ENCODE peak calls at places on chromosome 12, in six cellular contexts. One of them, this sample, is unnamed.

GRCh38 chr12:49671051-49671765 is 36.0 kb downstream of the FMNL3 start:
- DNase-seq in AG10803: no peak
- DNase-seq in left lung: no peak
- DNase-seq in HFF-Myc: no peak
- DNase-seq in RWPE1: no peak
- DNase-seq in Peyer's patch: peak
- DNase-seq in this sample: no peak

GRCh38 chr12:110934093-110934852 is 13.9 kb upstream of the MYL2 start:
- DNase-seq in left lung: no peak
- DNase-seq in HFF-Myc: no peak
- DNase-seq in RWPE1: peak
- DNase-seq in AG10803: peak
- DNase-seq in Peyer's patch: no peak
- DNase-seq in this sample: no peak

GRCh38 chr12:39368096-39368495 is 74.8 kb downstream of the KIF21A start:
- DNase-seq in RWPE1: peak
- DNase-seq in AG10803: peak
- DNase-seq in HFF-Myc: no peak
- DNase-seq in left lung: no peak
- DNase-seq in Peyer's patch: no peak
- DNase-seq in this sample: no peak

GRCh38 chr12:72282721-72283120 is 10.6 kb downstream of the TRHDE start:
- DNase-seq in HFF-Myc: no peak
- DNase-seq in RWPE1: no peak
- DNase-seq in left lung: no peak
- DNase-seq in Peyer's patch: no peak
- DNase-seq in AG10803: peak
- DNase-seq in this sample: no peak

GRCh38 chr12:55707841-55708694 is at the start of gene ITGA7:
- DNase-seq in RWPE1: peak
- DNase-seq in HFF-Myc: no peak
- DNase-seq in AG10803: no peak
- DNase-seq in left lung: peak
- DNase-seq in Peyer's patch: peak
- DNase-seq in this sample: peak

GRCh38 chr12:14024589-14024988 is 43.2 kb upstream of the GRIN2B start:
- DNase-seq in AG10803: no peak
- DNase-seq in HFF-Myc: no peak
- DNase-seq in left lung: no peak
- DNase-seq in Peyer's patch: no peak
- DNase-seq in RWPE1: no peak
- DNase-seq in this sample: no peak

GRCh38 chr12:51171884-51172514 is 936 bp downstream of the TFCP2 start:
- DNase-seq in Peyer's patch: peak
- DNase-seq in RWPE1: peak
- DNase-seq in HFF-Myc: no peak
- DNase-seq in left lung: no peak
- DNase-seq in AG10803: peak
- DNase-seq in this sample: peak

GRCh38 chr12:58159941-58160340 is 218.6 kb downstream of the ATP23 start:
- DNase-seq in left lung: no peak
- DNase-seq in RWPE1: no peak
- DNase-seq in Peyer's patch: no peak
- DNase-seq in HFF-Myc: no peak
- DNase-seq in AG10803: no peak
- DNase-seq in this sample: no peak

GRCh38 chr12:4736048-4736447 is 15.8 kb downstream of the GALNT8 start:
- DNase-seq in AG10803: no peak
- DNase-seq in RWPE1: no peak
- DNase-seq in left lung: no peak
- DNase-seq in HFF-Myc: no peak
- DNase-seq in Peyer's patch: no peak
- DNase-seq in this sample: no peak

GRCh38 chr12:121926874-121927706 is 8.7 kb downstream of the CFAP251 start:
- DNase-seq in AG10803: no peak
- DNase-seq in RWPE1: no peak
- DNase-seq in HFF-Myc: no peak
- DNase-seq in Peyer's patch: no peak
- DNase-seq in left lung: no peak
- DNase-seq in this sample: no peak

GRCh38 chr12:75783093-75783877 is 248.3 kb downstream of the PHLDA1 start:
- DNase-seq in AG10803: no peak
- DNase-seq in RWPE1: no peak
- DNase-seq in left lung: no peak
- DNase-seq in Peyer's patch: no peak
- DNase-seq in HFF-Myc: no peak
- DNase-seq in this sample: no peak

GRCh38 chr12:75913502-75914110 is 118.0 kb downstream of the PHLDA1 start:
- DNase-seq in HFF-Myc: no peak
- DNase-seq in AG10803: no peak
- DNase-seq in Peyer's patch: no peak
- DNase-seq in left lung: no peak
- DNase-seq in RWPE1: no peak
- DNase-seq in this sample: no peak

GRCh38 chr12:115004469-115005146 is 320.6 kb upstream of the TBX3 start:
- DNase-seq in RWPE1: no peak
- DNase-seq in AG10803: peak
- DNase-seq in left lung: no peak
- DNase-seq in Peyer's patch: no peak
- DNase-seq in HFF-Myc: no peak
- DNase-seq in this sample: no peak

GRCh38 chr12:120620624-120621023 is 19.8 kb upstream of the CABP1 start:
- DNase-seq in HFF-Myc: no peak
- DNase-seq in left lung: no peak
- DNase-seq in Peyer's patch: peak
- DNase-seq in RWPE1: peak
- DNase-seq in AG10803: no peak
- DNase-seq in this sample: no peak

GRCh38 chr12:120630139-120630895 is 10.1 kb upstream of the CABP1 start:
- DNase-seq in AG10803: no peak
- DNase-seq in left lung: no peak
- DNase-seq in HFF-Myc: no peak
- DNase-seq in Peyer's patch: no peak
- DNase-seq in RWPE1: no peak
- DNase-seq in this sample: no peak

GRCh38 chr12:120631097-120631496 is 9.3 kb upstream of the CABP1 start:
- DNase-seq in Peyer's patch: no peak
- DNase-seq in HFF-Myc: no peak
- DNase-seq in RWPE1: no peak
- DNase-seq in left lung: no peak
- DNase-seq in AG10803: no peak
- DNase-seq in this sample: no peak

GRCh38 chr12:120628919-120629318 is 11.5 kb upstream of the CABP1 start:
- DNase-seq in AG10803: no peak
- DNase-seq in Peyer's patch: no peak
- DNase-seq in HFF-Myc: no peak
- DNase-seq in left lung: no peak
- DNase-seq in RWPE1: no peak
- DNase-seq in this sample: no peak

DNA sequence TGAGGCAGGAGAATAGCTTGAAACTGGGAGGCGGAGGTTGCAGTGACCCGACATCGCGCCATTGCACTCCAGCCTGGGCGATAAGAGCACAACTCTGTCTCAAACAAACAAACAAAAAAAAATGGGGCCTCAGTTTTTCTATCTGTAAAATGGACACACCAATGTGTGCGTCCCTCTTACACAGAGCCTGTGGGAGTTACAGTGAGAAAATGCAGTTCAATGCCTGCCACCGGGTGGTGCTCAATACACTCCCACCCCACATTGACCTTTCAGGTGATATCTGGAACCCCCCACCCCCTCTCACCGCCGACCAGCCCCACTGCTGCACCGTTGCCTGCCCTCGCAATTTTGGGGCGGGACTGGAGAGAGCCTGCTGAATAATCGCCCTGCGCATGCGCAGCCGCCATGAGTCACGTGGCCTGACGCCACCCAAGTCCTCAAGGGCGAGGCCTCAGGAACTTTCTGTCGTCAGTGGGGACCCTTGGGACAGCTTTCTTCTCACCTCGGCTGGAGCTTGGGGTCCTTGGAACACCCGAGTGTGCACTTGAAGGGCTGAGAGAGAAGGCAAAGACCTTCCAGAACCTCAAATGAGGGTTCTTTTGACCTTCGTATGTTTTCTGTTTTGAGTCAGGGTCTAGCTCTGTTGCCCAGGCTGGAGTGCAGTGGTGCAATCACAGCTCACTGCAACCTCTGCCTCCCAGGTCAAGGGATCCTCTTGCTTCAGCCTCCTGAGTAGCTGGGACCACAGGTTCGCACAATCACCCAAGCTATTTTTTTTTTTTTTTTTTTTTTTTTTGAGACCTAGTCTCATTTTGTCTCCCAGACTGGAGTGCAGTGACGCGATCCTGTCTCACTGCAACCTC is 14.6 kb upstream of the CABP1 start:
- DNase-seq in HFF-Myc: no peak
- DNase-seq in RWPE1: peak
- DNase-seq in Peyer's patch: no peak
- DNase-seq in left lung: peak
- DNase-seq in AG10803: no peak
- DNase-seq in this sample: no peak
- TF ChIP-seq CTCF in HFF-Myc: peak
- TF ChIP-seq CTCF in RWPE1: no peak
- TF ChIP-seq CTCF in Peyer's patch: peak
- TF ChIP-seq CTCF in left lung: no peak
- TF ChIP-seq CTCF in AG10803: peak
- TF ChIP-seq CTCF in this sample: no peak

GRCh38 chr12:88946377-88946997 is 366.2 kb upstream of the KITLG start:
- DNase-seq in RWPE1: no peak
- DNase-seq in Peyer's patch: no peak
- DNase-seq in HFF-Myc: no peak
- DNase-seq in left lung: no peak
- DNase-seq in AG10803: peak
- DNase-seq in this sample: no peak
- TF ChIP-seq CTCF in RWPE1: no peak
- TF ChIP-seq CTCF in Peyer's patch: no peak
- TF ChIP-seq CTCF in HFF-Myc: no peak
- TF ChIP-seq CTCF in left lung: no peak
- TF ChIP-seq CTCF in AG10803: peak
- TF ChIP-seq CTCF in this sample: no peak

DNA sequence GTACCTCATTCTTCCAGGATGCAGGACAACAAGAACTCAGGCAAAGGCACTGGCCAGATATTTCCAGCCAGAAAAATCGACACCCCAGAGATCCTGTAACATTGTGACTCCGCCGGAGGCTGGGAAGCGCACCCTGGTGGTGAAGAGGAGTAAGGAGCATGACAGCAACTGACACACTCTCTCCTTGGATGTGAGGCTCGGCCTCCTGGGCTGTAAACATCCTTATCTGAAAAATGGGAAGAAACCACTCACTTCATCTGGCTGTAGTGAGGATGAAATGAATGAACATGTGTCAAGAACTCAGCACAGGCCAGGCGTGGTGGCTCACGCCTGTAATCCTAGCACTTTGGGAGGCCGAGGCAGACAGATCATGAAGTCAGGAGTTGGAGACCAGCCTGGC is 27.5 kb downstream of the TCHP start:
- DNase-seq in AG10803: peak
- DNase-seq in HFF-Myc: no peak
- DNase-seq in left lung: no peak
- DNase-seq in Peyer's patch: peak
- DNase-seq in RWPE1: peak
- DNase-seq in this sample: peak
- TF ChIP-seq CTCF in AG10803: peak
- TF ChIP-seq CTCF in HFF-Myc: peak
- TF ChIP-seq CTCF in left lung: peak
- TF ChIP-seq CTCF in Peyer's patch: peak
- TF ChIP-seq CTCF in RWPE1: peak
- TF ChIP-seq CTCF in this sample: peak

GRCh38 chr12:77932216-77932615 is 101.5 kb downstream of the NAV3 start:
- DNase-seq in RWPE1: no peak
- DNase-seq in AG10803: no peak
- DNase-seq in Peyer's patch: no peak
- DNase-seq in HFF-Myc: no peak
- DNase-seq in left lung: no peak
- DNase-seq in this sample: no peak
- TF ChIP-seq CTCF in RWPE1: no peak
- TF ChIP-seq CTCF in AG10803: no peak
- TF ChIP-seq CTCF in Peyer's patch: no peak
- TF ChIP-seq CTCF in HFF-Myc: peak
- TF ChIP-seq CTCF in left lung: no peak
- TF ChIP-seq CTCF in this sample: no peak

GRCh38 chr12:96300064-96300463 is 100.2 kb downstream of the CDK17 start:
- DNase-seq in HFF-Myc: no peak
- DNase-seq in RWPE1: no peak
- DNase-seq in left lung: no peak
- DNase-seq in AG10803: no peak
- DNase-seq in Peyer's patch: no peak
- DNase-seq in this sample: no peak
- TF ChIP-seq CTCF in HFF-Myc: no peak
- TF ChIP-seq CTCF in RWPE1: no peak
- TF ChIP-seq CTCF in left lung: no peak
- TF ChIP-seq CTCF in AG10803: no peak
- TF ChIP-seq CTCF in Peyer's patch: no peak
- TF ChIP-seq CTCF in this sample: no peak

DNA sequence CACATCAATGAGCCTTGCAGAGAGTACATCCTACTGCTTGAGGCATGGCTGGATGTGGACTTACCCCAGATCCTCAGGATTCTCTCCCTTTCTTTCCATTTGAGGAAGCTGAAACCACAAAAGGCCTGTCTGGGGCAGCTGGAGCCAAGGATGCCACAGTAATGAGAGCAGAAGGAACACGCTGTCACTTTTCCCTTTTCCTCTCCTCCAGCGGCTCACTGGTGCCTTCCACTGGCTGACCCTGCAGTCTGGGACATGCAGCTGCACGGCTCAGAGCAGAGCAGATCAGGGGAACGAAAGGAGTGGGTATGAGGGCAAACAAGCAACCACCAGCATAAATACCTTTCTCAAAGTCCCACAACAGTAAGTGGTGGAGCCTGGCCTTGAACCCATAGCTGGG is 78.2 kb downstream of the GAS2L3 start:
- DNase-seq in AG10803: peak
- DNase-seq in RWPE1: no peak
- DNase-seq in Peyer's patch: no peak
- DNase-seq in HFF-Myc: no peak
- DNase-seq in left lung: no peak
- DNase-seq in this sample: no peak
- TF ChIP-seq CTCF in AG10803: no peak
- TF ChIP-seq CTCF in RWPE1: no peak
- TF ChIP-seq CTCF in Peyer's patch: no peak
- TF ChIP-seq CTCF in HFF-Myc: no peak
- TF ChIP-seq CTCF in left lung: no peak
- TF ChIP-seq CTCF in this sample: no peak

DNA sequence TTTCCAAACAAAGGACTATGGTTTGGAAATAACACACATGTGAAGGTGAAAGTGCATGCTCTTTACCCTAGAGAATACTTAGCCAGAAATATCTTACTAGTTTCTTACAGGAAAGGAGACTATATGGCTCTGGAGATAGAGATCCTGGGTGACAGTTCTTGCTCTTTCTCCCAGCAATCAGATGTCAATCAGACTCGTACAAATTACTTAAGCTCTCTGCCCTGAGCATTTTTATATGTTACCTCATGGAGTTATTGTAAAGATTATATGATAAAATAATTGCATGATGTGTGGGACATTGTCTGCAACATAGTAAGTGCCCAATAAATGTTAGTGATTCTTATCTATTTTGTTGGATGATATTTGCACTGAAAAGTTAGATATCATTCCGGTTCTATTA is 76.8 kb downstream of the FAR2 start:
- DNase-seq in Peyer's patch: no peak
- DNase-seq in HFF-Myc: no peak
- DNase-seq in left lung: no peak
- DNase-seq in AG10803: no peak
- DNase-seq in RWPE1: no peak
- DNase-seq in this sample: no peak
- TF ChIP-seq CTCF in Peyer's patch: no peak
- TF ChIP-seq CTCF in HFF-Myc: no peak
- TF ChIP-seq CTCF in left lung: no peak
- TF ChIP-seq CTCF in AG10803: no peak
- TF ChIP-seq CTCF in RWPE1: no peak
- TF ChIP-seq CTCF in this sample: no peak